ENCODE peak calls at places on chromosomes 12 and 14, in six cellular contexts. E is AML-193, K is cardiac muscle cell, I is A549, S is pulmonary artery endothelial cell, W is non-pigmented ciliary epithelial cell. J is an unnamed sample.
A peak's percentile ranks its signal among the peaks of the same experiment; 100 is the strongest.

GRCh38 chr12:40515041-40515825 is 177.0 kb upstream of the CNTN1 start:
- DNase-seq in E (peak; percentile 60), K (no peak), I (no peak), S (no peak), W (peak; percentile 2), J (no peak)

GRCh38 chr14:87971010-87971409 is 22.0 kb downstream of the GALC start:
- DNase-seq in E (no peak), K (no peak), I (no peak), S (no peak), W (no peak), J (no peak)

GRCh38 chr14:97489750-97490149 is 692.6 kb downstream of the VRK1 start:
- DNase-seq in E (no peak), K (no peak), I (no peak), S (no peak), W (no peak), J (no peak)

GRCh38 chr12:75816892-75817291 is 214.7 kb downstream of the PHLDA1 start:
- DNase-seq in E (peak; percentile 70), K (peak; percentile 59), I (peak; percentile 19), S (peak; percentile 29), W (peak; percentile 42), J (no peak)

GRCh38 chr12:117622087-117622486 is 260.7 kb upstream of the NOS1 start:
- DNase-seq in E (no peak), K (no peak), I (no peak), S (no peak), W (no peak), J (no peak)

GRCh38 chr12:50986961-50987737 is 34.8 kb downstream of the HIGD1C start:
- DNase-seq in E (peak; percentile 21), K (peak; percentile 77), I (no peak), S (peak; percentile 40), W (no peak), J (peak; percentile 58)

GRCh38 chr12:133130808-133131128 is 341 bp downstream of the ZNF10 start:
- DNase-seq in E (no peak), K (no peak), I (no peak), S (no peak), W (no peak), J (peak; percentile 54)

GRCh38 chr12:71166280-71166679 is 8.5 kb upstream of the TSPAN8 start:
- DNase-seq in E (no peak), K (no peak), I (no peak), S (no peak), W (no peak), J (no peak)

GRCh38 chr14:60214003-60214402 is 35.0 kb upstream of the PPM1A start:
- DNase-seq in E (no peak), K (no peak), I (no peak), S (no peak), W (no peak), J (no peak)

GRCh38 chr14:55073856-55074255 is 22.4 kb downstream of the MAPK1IP1L start:
- DNase-seq in E (no peak), K (peak; percentile 86), I (no peak), S (no peak), W (peak; percentile 41), J (no peak)

GRCh38 chr12:113587720-113588119 is 116.0 kb upstream of the LHX5 start:
- DNase-seq in E (no peak), K (no peak), I (no peak), S (no peak), W (no peak), J (no peak)

GRCh38 chr12:22110176-22110575 is 64.2 kb downstream of the CMAS start:
- DNase-seq in E (no peak), K (no peak), I (no peak), S (no peak), W (no peak), J (no peak)

GRCh38 chr14:73059326-73059725 is 992 bp downstream of the RBM25 start:
- DNase-seq in E (no peak), K (peak; percentile 53), I (peak; percentile 33), S (no peak), W (no peak), J (no peak)

GRCh38 chr12:130620756-130621155 is 95.3 kb downstream of the RIMBP2 start:
- DNase-seq in E (no peak), K (no peak), I (no peak), S (no peak), W (no peak), J (no peak)

GRCh38 chr12:82366182-82366581 is 7.9 kb downstream of the METTL25 start:
- DNase-seq in E (no peak), K (no peak), I (no peak), S (no peak), W (no peak), J (no peak)

GRCh38 chr14:32414808-32415255 is 85.7 kb downstream of the AKAP6 start:
- DNase-seq in E (no peak), K (peak; percentile 54), I (no peak), S (no peak), W (no peak), J (no peak)

GRCh38 chr14:28297559-28297958 is 469.0 kb upstream of the FOXG1 start:
- DNase-seq in E (no peak), K (peak; percentile 43), I (no peak), S (no peak), W (no peak), J (no peak)

GRCh38 chr12:55705802-55706402 is 1.8 kb downstream of the ITGA7 start:
- DNase-seq in E (no peak), K (no peak), I (peak; percentile 41), S (no peak), W (no peak), J (no peak)

GRCh38 chr14:45258073-45258472 is 5.1 kb upstream of the MIS18BP1 start:
- DNase-seq in E (no peak), K (no peak), I (no peak), S (no peak), W (no peak), J (no peak)

GRCh38 chr14:101354726-101355125 is 206.6 kb upstream of the DIO3 start:
- DNase-seq in E (no peak), K (no peak), I (no peak), S (no peak), W (no peak), J (no peak)

GRCh38 chr14:95406756-95407155 is 87.0 kb upstream of the CLMN start:
- DNase-seq in E (no peak), K (no peak), I (no peak), S (no peak), W (no peak), J (no peak)

GRCh38 chr14:89237923-89238529 is 179.0 kb downstream of the FOXN3 start:
- DNase-seq in E (no peak), K (peak; percentile 41), I (no peak), S (no peak), W (no peak), J (no peak)

GRCh38 chr12:4160314-4161040 is 113.1 kb upstream of the CCND2 start:
- DNase-seq in E (no peak), K (no peak), I (no peak), S (no peak), W (no peak), J (no peak)

GRCh38 chr14:32472512-32473472 is 143.7 kb downstream of the AKAP6 start:
- DNase-seq in E (no peak), K (peak; percentile 77), I (no peak), S (no peak), W (peak; percentile 63), J (no peak)

GRCh38 chr12:24172031-24172772 is 222.7 kb upstream of the SOX5 start:
- DNase-seq in E (no peak), K (no peak), I (no peak), S (no peak), W (no peak), J (no peak)

GRCh38 chr12:123126294-123127144 is 24.4 kb downstream of the PITPNM2 start:
- DNase-seq in E (no peak), K (peak; percentile 97), I (peak; percentile 94), S (peak; percentile 56), W (peak; percentile 95), J (no peak)

GRCh38 chr12:89252284-89252683 is 100.0 kb downstream of the DUSP6 start:
- DNase-seq in E (no peak), K (no peak), I (no peak), S (no peak), W (no peak), J (no peak)

GRCh38 chr12:15806826-15807225 is 17.6 kb upstream of the EPS8 start:
- DNase-seq in E (no peak), K (no peak), I (no peak), S (no peak), W (no peak), J (no peak)

GRCh38 chr12:49328816-49329215 is 5.8 kb downstream of the TROAP start:
- DNase-seq in E (no peak), K (no peak), I (no peak), S (no peak), W (no peak), J (peak; percentile 21)

GRCh38 chr12:128971802-128972201 is 118.5 kb downstream of the GLT1D1 start:
- DNase-seq in E (no peak), K (no peak), I (no peak), S (no peak), W (no peak), J (no peak)

GRCh38 chr14:98916036-98916435 is 356.0 kb downstream of the BCL11B start:
- DNase-seq in E (no peak), K (no peak), I (no peak), S (no peak), W (no peak), J (no peak)

GRCh38 chr14:76697246-76697645 is 64.0 kb upstream of the VASH1 start:
- DNase-seq in E (no peak), K (no peak), I (no peak), S (no peak), W (no peak), J (peak; percentile 40)

GRCh38 chr14:52314521-52315354 is 626 bp downstream of the PTGER2 start:
- DNase-seq in E (peak; percentile 8), K (peak; percentile 38), I (peak; percentile 27), S (no peak), W (no peak), J (no peak)

GRCh38 chr12:124703852-124704251 is 136.4 kb upstream of the NCOR2 start:
- DNase-seq in E (peak; percentile 57), K (no peak), I (no peak), S (no peak), W (no peak), J (no peak)

GRCh38 chr12:26523708-26524150 is 309.3 kb downstream of the ITPR2 start:
- DNase-seq in E (no peak), K (peak; percentile 98), I (no peak), S (peak; percentile 27), W (peak; percentile 75), J (peak; percentile 96)

GRCh38 chr14:60722163-60722835 is 1.9 kb downstream of the SIX4 start:
- DNase-seq in E (no peak), K (peak; percentile 52), I (peak; percentile 50), S (no peak), W (no peak), J (no peak)

GRCh38 chr12:79420146-79420618 is 270.6 kb downstream of the PAWR start:
- DNase-seq in E (peak; percentile 12), K (peak; percentile 92), I (peak; percentile 38), S (peak; percentile 74), W (peak; percentile 93), J (no peak)